ENCODE peak calls at places on chromosomes 5 and 9, in eight cellular contexts. I is HEK293T; B is ACHN; T is A172; G is stromal cell of bone marrow; O is HuH-7.5; H is NCI-H1930; D is activated gamma-delta T cell treated with anti-CD3 and anti-CD28 coated beads, Interleukin-2, amount 50 U/mL, for 16 hours. Q is an unnamed sample.

GRCh38 chr5:113295111-113295539 is 139.7 kb downstream of the TSSK1B start:
- DNase-seq in I (peak; percentile 18), B (no peak), T (no peak), G (no peak), O (no peak), H (no peak), D (no peak), Q (no peak)

GRCh38 chr5:19401032-19401431 is 587.0 kb downstream of the CDH18 start:
- DNase-seq in I (no peak), B (no peak), T (no peak), G (no peak), O (no peak), H (no peak), D (no peak), Q (no peak)

GRCh38 chr5:20102291-20102690 is 114.3 kb upstream of the CDH18 start:
- DNase-seq in I (no peak), B (no peak), T (no peak), G (no peak), O (no peak), H (no peak), D (no peak), Q (no peak)

GRCh38 chr9:131500939-131501541 is 1.7 kb upstream of the POMT1 start:
- DNase-seq in I (no peak), B (peak; percentile 57), T (peak; percentile 39), G (no peak), O (no peak), H (no peak), D (peak; percentile 41), Q (peak; percentile 28)

GRCh38 chr5:171989276-171989675 is 17.2 kb downstream of the FBXW11 start:
- DNase-seq in I (no peak), B (no peak), T (peak; percentile 75), G (no peak), O (no peak), H (no peak), D (no peak), Q (no peak)

GRCh38 chr9:23563497-23563896 is 262.5 kb downstream of the ELAVL2 start:
- DNase-seq in I (no peak), B (no peak), T (peak; percentile 34), G (peak; percentile 6), O (no peak), H (no peak), D (no peak), Q (no peak)

GRCh38 chr9:2623046-2623865 is 1.7 kb downstream of the VLDLR start:
- DNase-seq in I (no peak), B (peak; percentile 87), T (no peak), G (peak; percentile 19), O (no peak), H (peak; percentile 19), D (no peak), Q (no peak)

GRCh38 chr5:7871560-7872113 is 2.7 kb downstream of the MTRR start:
- DNase-seq in I (no peak), B (peak; percentile 38), T (no peak), G (no peak), O (no peak), H (no peak), D (no peak), Q (no peak)

GRCh38 chr5:58188287-58188651 is 271.6 kb downstream of the PLK2 start:
- DNase-seq in I (no peak), B (peak; percentile 97), T (peak; percentile 91), G (peak; percentile 25), O (no peak), H (no peak), D (no peak), Q (peak; percentile 60)